ENCODE peak calls at places on chromosome 15, in six cellular contexts. U is Panc1, I is cardiac muscle cell, S is colonic mucosa, P is uterus, T is mesendoderm. W is an unnamed sample. For H3K27me3 and H3K36me3, the result is how much of the 10 kb centered on the place peaks cover.

GRCh38 chr15:51076898-51077564 is 17.7 kb downstream of the TNFAIP8L3 start:
- DNase-seq in U (no peak), I (peak), S (peak), P (peak), T (peak), W (peak)

GRCh38 chr15:72846027-72846426 is 62.5 kb upstream of the ADPGK start:
- DNase-seq in U (no peak), I (peak), S (no peak), P (no peak), T (no peak), W (no peak)

GRCh38 chr15:91652610-91653207 is 200.8 kb upstream of the SLCO3A1 start:
- DNase-seq in U (no peak), I (no peak), S (no peak), P (no peak), T (no peak), W (no peak)

GRCh38 chr15:40006646-40007045 is 32.3 kb downstream of the SRP14 start:
- DNase-seq in U (no peak), I (no peak), S (no peak), P (no peak), T (no peak), W (no peak)

GRCh38 chr15:36325206-36325605 is 254.2 kb upstream of the CDIN1 start:
- DNase-seq in U (no peak), I (no peak), S (no peak), P (no peak), T (no peak), W (no peak)

GRCh38 chr15:56243774-56244236 is at the start of gene RFX7:
- DNase-seq in U (no peak), I (peak), S (peak), P (peak), T (peak), W (peak)

GRCh38 chr15:89472785-89473256 is 23.6 kb downstream of the RHCG start:
- DNase-seq in U (peak), I (peak), S (peak), P (no peak), T (peak), W (peak)

GRCh38 chr15:33908396-33908795 is 59.9 kb upstream of the CHRM5 start:
- DNase-seq in U (no peak), I (peak), S (no peak), P (no peak), T (no peak), W (no peak)

GRCh38 chr15:40941528-40942336 is 11.5 kb upstream of the CHAC1 start:
- DNase-seq in U (no peak), I (peak), S (peak), P (peak), T (peak), W (peak)

GRCh38 chr15:31397851-31398661 is 71.4 kb downstream of the KLF13 start:
- DNase-seq in U (no peak), I (no peak), S (peak), P (no peak), T (peak), W (peak)

GRCh38 chr15:86016750-86017149 is 62.9 kb upstream of the AGBL1 start:
- DNase-seq in U (no peak), I (no peak), S (no peak), P (no peak), T (peak), W (no peak)

GRCh38 chr15:71748327-71748726 is 62.0 kb upstream of the NR2E3 start:
- DNase-seq in U (no peak), I (no peak), S (no peak), P (no peak), T (no peak), W (no peak)

GRCh38 chr15:66400351-66400774 is 13.7 kb downstream of the MAP2K1 start:
- DNase-seq in U (no peak), I (no peak), S (no peak), P (no peak), T (no peak), W (no peak)

GRCh38 chr15:52050416-52050815 is 31.4 kb downstream of the MAPK6 start:
- DNase-seq in U (no peak), I (peak), S (no peak), P (no peak), T (no peak), W (no peak)

DNA sequence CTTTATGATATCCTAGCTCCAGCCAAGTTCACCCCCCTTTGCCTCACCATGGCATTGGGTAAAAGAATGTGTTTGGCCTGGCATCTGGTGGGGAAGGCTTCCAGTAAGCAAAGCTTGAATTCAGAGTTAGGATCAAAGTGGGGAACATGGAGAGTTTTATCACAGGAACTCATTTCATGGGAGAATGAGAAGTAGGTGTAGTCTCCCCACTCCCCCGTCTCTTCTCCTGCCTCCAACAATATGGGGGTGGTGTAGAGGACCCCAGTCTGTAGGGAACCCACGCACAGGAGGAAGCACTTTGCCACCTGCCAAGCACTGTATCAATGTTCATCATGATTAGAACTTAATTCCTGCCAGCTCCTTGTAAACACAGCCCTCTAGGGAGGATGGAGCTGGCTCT is 200.5 kb downstream of the UACA start:
- DNase-seq in U (no peak), I (no peak), S (no peak), P (no peak), T (no peak), W (no peak)
- H3K27me3 ChIP-seq in U (under half), I (under half), S (under half), P (under half), T (under half), W (under half)

GRCh38 chr15:65067334-65067644 is 502 bp downstream of the RASL12 start:
- DNase-seq in U (no peak), I (no peak), S (no peak), P (no peak), T (no peak), W (no peak)

GRCh38 chr15:65069779-65070546 is 2.2 kb upstream of the RASL12 start:
- DNase-seq in U (no peak), I (no peak), S (no peak), P (no peak), T (no peak), W (no peak)

GRCh38 chr15:65069179-65069578 is 1.4 kb upstream of the RASL12 start:
- DNase-seq in U (no peak), I (peak), S (peak), P (peak), T (no peak), W (no peak)

GRCh38 chr15:65067645-65068416 is at the start of gene RASL12:
- DNase-seq in U (no peak), I (no peak), S (no peak), P (peak), T (peak), W (peak)

DNA sequence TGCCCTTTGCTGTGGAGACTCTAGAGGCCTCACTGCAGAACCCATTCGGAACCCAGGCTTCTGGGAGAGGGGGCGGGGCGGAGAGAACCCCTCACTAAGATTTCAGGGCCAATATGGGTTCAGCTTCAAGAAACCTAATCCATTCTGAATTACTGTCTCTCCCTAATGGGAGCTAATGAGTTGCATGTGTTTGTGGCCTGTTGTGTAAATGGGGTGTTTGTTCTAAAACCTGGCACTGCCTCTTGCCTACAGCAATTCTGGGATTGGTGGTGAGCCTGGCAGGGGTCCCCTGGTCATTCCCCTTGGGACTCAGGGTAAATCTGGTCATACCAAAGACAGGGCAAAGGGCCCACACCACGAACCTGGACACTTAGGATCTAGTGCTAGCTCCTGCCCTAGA is 645 bp upstream of the RASL12 start:
- DNase-seq in U (no peak), I (no peak), S (no peak), P (no peak), T (no peak), W (no peak)
- H3K4me3 ChIP-seq in U (no peak), I (no peak), S (peak), P (peak), T (no peak), W (no peak)

DNA sequence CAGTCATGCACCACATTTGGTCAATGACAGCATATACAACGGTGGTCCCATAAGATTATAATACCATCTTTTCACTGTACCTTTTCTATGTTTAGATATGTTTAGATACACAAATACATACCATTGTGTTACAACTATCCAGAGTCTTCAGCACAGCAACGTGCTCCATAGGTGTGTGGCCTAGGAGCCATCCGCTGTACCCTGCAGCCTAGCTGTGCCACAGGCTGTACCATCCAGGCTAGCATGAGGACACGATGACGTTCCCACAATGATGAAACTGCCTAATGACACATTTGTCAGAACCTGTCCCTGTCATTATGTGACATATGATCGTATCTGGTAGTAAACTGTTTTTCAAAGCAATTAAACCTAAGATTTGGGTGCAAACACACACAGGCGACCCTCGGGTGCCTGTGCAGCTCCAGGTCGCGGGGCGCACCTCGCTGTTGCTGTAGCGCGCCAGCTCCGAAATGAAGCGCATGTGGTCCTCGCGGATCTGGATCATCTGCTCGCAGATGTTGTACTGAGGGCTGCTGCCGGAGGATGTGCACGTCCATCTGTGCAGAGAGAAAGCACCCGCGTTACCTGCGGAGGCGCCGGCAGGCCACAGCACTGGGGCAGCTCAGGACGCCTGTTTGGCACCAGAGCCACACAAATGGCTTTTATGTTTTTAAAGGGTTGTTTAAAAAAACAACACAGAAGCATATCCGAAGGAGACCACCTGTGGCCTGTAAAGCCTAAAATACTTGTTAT is 48.2 kb downstream of the CYFIP1 start:
- DNase-seq in U (no peak), I (no peak), S (no peak), P (no peak), T (no peak), W (peak)
- H3K36me3 ChIP-seq in U (under half), I (under half), S (under half), P (under half), T (under half), W (under half)

GRCh38 chr15:77060560-77060959 is 10.3 kb downstream of the TSPAN3 start:
- DNase-seq in U (no peak), I (peak), S (no peak), P (no peak), T (no peak), W (no peak)
- H3K27me3 ChIP-seq in U (under half), I (under half), S (under half), P (under half), T (under half), W (under half)

GRCh38 chr15:75177360-75178071 is 24.2 kb upstream of the C15orf39 start:
- DNase-seq in U (no peak), I (no peak), S (no peak), P (no peak), T (no peak), W (peak)
- H3K4me3 ChIP-seq in U (no peak), I (no peak), S (no peak), P (no peak), T (no peak), W (no peak)

GRCh38 chr15:78479650-78480049 is 27.7 kb upstream of the HYKK start:
- DNase-seq in U (no peak), I (no peak), S (no peak), P (no peak), T (no peak), W (no peak)

GRCh38 chr15:78477295-78477694 is 30.1 kb upstream of the HYKK start:
- DNase-seq in U (no peak), I (no peak), S (no peak), P (no peak), T (no peak), W (no peak)

DNA sequence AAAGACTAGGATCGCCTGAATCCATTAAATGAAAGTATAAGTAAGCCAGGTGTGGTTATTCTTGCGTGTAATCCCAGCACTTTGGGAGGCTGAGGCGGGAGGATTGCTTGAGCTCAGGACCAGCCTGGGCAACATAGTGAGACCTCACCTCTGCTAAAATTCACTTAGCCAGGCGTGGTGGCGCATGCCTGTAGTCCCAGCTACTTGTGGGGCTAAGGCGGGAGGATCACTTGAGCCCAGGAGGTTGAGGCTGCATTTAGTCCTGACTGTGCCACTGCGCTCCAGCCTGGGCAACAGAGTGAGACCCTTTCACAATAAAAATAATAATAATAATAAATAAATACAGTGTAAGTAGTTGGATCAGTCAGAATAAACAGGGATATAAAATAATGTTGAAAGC is 25.5 kb upstream of the HYKK start:
- DNase-seq in U (no peak), I (no peak), S (no peak), P (no peak), T (no peak), W (no peak)
- H3K36me3 ChIP-seq in U (under half), I (half or more), S (under half), P (under half), T (under half), W (under half)

W was measured in H7.